ENCODE peak calls at places on chromosomes 12 and 14, in nine cellular contexts. H, T, B, P, Y, Z, G, L and M are unnamed samples.

GRCh38 chr12:121788176-121788818 is 5.2 kb downstream of the RHOF start:
- DNase-seq in H (no peak), T (no peak), B (no peak), P (peak; percentile 39), Y (no peak), Z (no peak), G (no peak), L (no peak), M (no peak)

GRCh38 chr12:67594888-67595287 is 53.7 kb upstream of the DYRK2 start:
- DNase-seq in H (no peak), T (no peak), B (no peak), P (peak; percentile 14), Y (no peak), Z (no peak), G (no peak), L (no peak), M (no peak)

GRCh38 chr14:54682578-54682977 is 115.7 kb downstream of the SAMD4A start:
- DNase-seq in H (no peak), T (no peak), B (no peak), P (peak; percentile 22), Y (peak; percentile 63), Z (no peak), G (no peak), L (no peak), M (no peak)

GRCh38 chr12:46452061-46452615 is 79.6 kb upstream of the SLC38A2 start:
- DNase-seq in H (no peak), T (no peak), B (no peak), P (peak; percentile 71), Y (peak; percentile 62), Z (no peak), G (no peak), L (peak; percentile 60), M (no peak)

GRCh38 chr14:74634964-74635363 is 22.9 kb upstream of the LTBP2 start:
- DNase-seq in H (no peak), T (no peak), B (no peak), P (no peak), Y (no peak), Z (no peak), G (no peak), L (no peak), M (no peak)

GRCh38 chr14:95313246-95313645 is 6.5 kb downstream of the CLMN start:
- DNase-seq in H (no peak), T (no peak), B (no peak), P (no peak), Y (no peak), Z (no peak), G (no peak), L (no peak), M (no peak)

GRCh38 chr12:104573-105081 is 38.1 kb downstream of the IQSEC3 start:
- DNase-seq in H (no peak), T (no peak), B (no peak), P (no peak), Y (no peak), Z (no peak), G (peak; percentile 98), L (peak; percentile 14), M (no peak)

GRCh38 chr12:125114365-125115141 is 49.3 kb downstream of the AACS start:
- DNase-seq in H (no peak), T (no peak), B (no peak), P (no peak), Y (no peak), Z (no peak), G (no peak), L (no peak), M (no peak)

GRCh38 chr12:22722081-22722480 is 97.1 kb downstream of the ETNK1 start:
- DNase-seq in H (no peak), T (no peak), B (no peak), P (no peak), Y (no peak), Z (no peak), G (no peak), L (no peak), M (no peak)

GRCh38 chr12:90085491-90086274 is 377.0 kb upstream of the ATP2B1 start:
- DNase-seq in H (no peak), T (no peak), B (no peak), P (peak; percentile 24), Y (peak; percentile 30), Z (no peak), G (no peak), L (peak; percentile 52), M (no peak)

GRCh38 chr12:2429032-2429431 is 365.7 kb upstream of the FKBP4 start:
- DNase-seq in H (no peak), T (no peak), B (no peak), P (no peak), Y (no peak), Z (no peak), G (no peak), L (peak; percentile 52), M (no peak)

GRCh38 chr12:56158926-56159461 is 835 bp downstream of the MYL6 start:
- DNase-seq in H (peak; percentile 52), T (no peak), B (peak; percentile 76), P (peak; percentile 80), Y (peak; percentile 73), Z (peak; percentile 17), G (no peak), L (peak; percentile 69), M (peak; percentile 80)

GRCh38 chr12:81888341-81888740 is 129.2 kb upstream of the PPFIA2 start:
- DNase-seq in H (no peak), T (no peak), B (no peak), P (no peak), Y (peak; percentile 12), Z (no peak), G (no peak), L (no peak), M (peak; percentile 99)

GRCh38 chr12:111927346-111927745 is 85.3 kb downstream of the MAPKAPK5 start:
- DNase-seq in H (no peak), T (no peak), B (peak; percentile 12), P (no peak), Y (no peak), Z (no peak), G (no peak), L (no peak), M (no peak)

GRCh38 chr12:115147916-115148315 is 463.9 kb upstream of the TBX3 start:
- DNase-seq in H (no peak), T (no peak), B (no peak), P (no peak), Y (no peak), Z (no peak), G (no peak), L (no peak), M (no peak)

GRCh38 chr12:50642035-50642451 is 121.9 kb upstream of the ATF1 start:
- DNase-seq in H (no peak), T (no peak), B (no peak), P (peak; percentile 86), Y (peak; percentile 97), Z (no peak), G (no peak), L (peak; percentile 48), M (peak; percentile 85)

GRCh38 chr14:72615511-72616121 is 278.3 kb downstream of the DPF3 start:
- DNase-seq in H (no peak), T (no peak), B (no peak), P (peak; percentile 89), Y (peak; percentile 37), Z (no peak), G (no peak), L (peak; percentile 60), M (peak; percentile 90)